ENCODE peak calls at places on chromosome 13, in four cellular contexts. A is activated T-cell treated with anti-CD3 and anti-CD28 coated beads, Interleukin-2, amount 50 U/mL, for 72 hours; J is substantia nigra; T is activated CD4-positive, CD25-positive, alpha-beta regulatory T cell treated with anti-CD3 and anti-CD28 coated beads, Interleukin-2, amount 50 U/mL, for 16 hours. E is an unnamed sample.

GRCh38 chr13:33611016-33611805 is 206.7 kb upstream of the RFC3 start:
- DNase-seq in A (no peak), J (peak; percentile 63), T (no peak), E (no peak)

GRCh38 chr13:100138859-100139491 is 50.1 kb downstream of the PCCA start:
- DNase-seq in A (no peak), J (no peak), T (no peak), E (no peak)

GRCh38 chr13:104534847-104535246 is 1468.6 kb upstream of the SLC10A2 start:
- DNase-seq in A (no peak), J (no peak), T (no peak), E (no peak)

GRCh38 chr13:47672982-47673670 is 327.9 kb downstream of the SUCLA2 start:
- DNase-seq in A (no peak), J (no peak), T (no peak), E (no peak)

GRCh38 chr13:33275916-33276315 is 9.6 kb downstream of the STARD13 start:
- DNase-seq in A (no peak), J (no peak), T (no peak), E (no peak)

GRCh38 chr13:39490136-39490535 is 112.9 kb downstream of the LHFPL6 start:
- DNase-seq in A (no peak), J (no peak), T (no peak), E (no peak)

GRCh38 chr13:39816936-39817335 is 161.5 kb downstream of the COG6 start:
- DNase-seq in A (no peak), J (no peak), T (no peak), E (no peak)

GRCh38 chr13:36858285-36858684 is 39.3 kb downstream of the RFXAP start:
- DNase-seq in A (no peak), J (no peak), T (no peak), E (no peak)

GRCh38 chr13:48437381-48437780 is 24.5 kb upstream of the LPAR6 start:
- DNase-seq in A (no peak), J (peak; percentile 44), T (no peak), E (no peak)

GRCh38 chr13:74101436-74101835 is 32.8 kb downstream of the KLF12 start:
- DNase-seq in A (no peak), J (no peak), T (no peak), E (no peak)

GRCh38 chr13:48873598-48873997 is 102.1 kb upstream of the FNDC3A start:
- DNase-seq in A (no peak), J (no peak), T (no peak), E (no peak)

GRCh38 chr13:106981050-106981449 is 413.1 kb upstream of the ARGLU1 start:
- DNase-seq in A (no peak), J (no peak), T (no peak), E (no peak)

GRCh38 chr13:23330356-23330755 is 103.1 kb downstream of the SACS start:
- DNase-seq in A (no peak), J (no peak), T (no peak), E (no peak)

GRCh38 chr13:48828962-48829405 is 146.7 kb upstream of the FNDC3A start:
- DNase-seq in A (no peak), J (no peak), T (no peak), E (no peak)

GRCh38 chr13:72970301-72970880 is 88.4 kb upstream of the KLF5 start:
- DNase-seq in A (no peak), J (no peak), T (no peak), E (no peak)

GRCh38 chr13:112583592-112584277 is 4.2 kb downstream of the TUBGCP3 start:
- DNase-seq in A (no peak), J (peak; percentile 45), T (no peak), E (no peak)

GRCh38 chr13:31436478-31436877 is 236.7 kb downstream of the B3GLCT start:
- DNase-seq in A (no peak), J (no peak), T (no peak), E (no peak)

GRCh38 chr13:109012115-109012514 is 382.7 kb downstream of the MYO16 start:
- DNase-seq in A (no peak), J (no peak), T (no peak), E (no peak)

GRCh38 chr13:27625839-27626238 is 4.1 kb downstream of the POLR1D start:
- DNase-seq in A (no peak), J (no peak), T (no peak), E (no peak)

E was measured in central memory CD8-positive, alpha-beta T cell.